ENCODE peak calls at places on chromosomes 13 and 19, in four cellular contexts. D is tibial nerve, A is NCI-H1436, Q is Calu3. B is an unnamed sample.

GRCh38 chr13:45564108-45564507 is 51.4 kb downstream of the ERICH6B start:
- DNase-seq in A (no peak), D (no peak), Q (no peak), B (no peak)

GRCh38 chr19:54473071-54473941 is at the start of gene CDC42EP5:
- DNase-seq in Q (peak), A (no peak), D (peak), B (no peak)

GRCh38 chr19:8126511-8126910 is 22.9 kb downstream of the FBN3 start:
- DNase-seq in Q (no peak), D (no peak), A (no peak), B (no peak)

GRCh38 chr19:16018801-16019551 is 57.3 kb upstream of the TPM4 start:
- DNase-seq in A (no peak), D (no peak), Q (no peak), B (no peak)

GRCh38 chr19:12913011-12913561 is 6.0 kb downstream of the SYCE2 start:
- DNase-seq in Q (no peak), A (peak), D (peak), B (no peak)

GRCh38 chr19:49106648-49107135 is 7.5 kb upstream of the LIN7B start:
- DNase-seq in D (no peak), Q (peak), A (no peak), B (peak)

GRCh38 chr19:30083701-30084156 is 141.7 kb downstream of the URI1 start:
- DNase-seq in D (no peak), A (no peak), Q (no peak), B (no peak)

GRCh38 chr13:97109841-97110492 is 112.2 kb upstream of the MBNL2 start:
- DNase-seq in D (peak), A (peak), Q (peak), B (peak)

GRCh38 chr13:37918116-37919100 is 48.8 kb upstream of the TRPC4 start:
- DNase-seq in A (no peak), D (no peak), Q (peak), B (no peak)

GRCh38 chr19:39517432-39517831 is 2.5 kb downstream of the SELENOV start:
- DNase-seq in D (no peak), Q (no peak), A (no peak), B (no peak)

GRCh38 chr13:26255717-26256277 is 1.9 kb downstream of the CDK8 start:
- DNase-seq in D (no peak), Q (no peak), A (no peak), B (peak)

GRCh38 chr19:43749152-43749551 is 5.6 kb downstream of the SMG9 start:
- DNase-seq in D (no peak), A (no peak), Q (no peak), B (no peak)

GRCh38 chr19:21322528-21322927 is 6.7 kb downstream of the ZNF708 start:
- DNase-seq in Q (no peak), A (no peak), D (peak), B (no peak)

GRCh38 chr13:35814573-35814972 is 316.6 kb downstream of the DCLK1 start:
- DNase-seq in D (no peak), A (peak), Q (no peak), B (no peak)

GRCh38 chr13:78197231-78197630 is 278.6 kb upstream of the EDNRB start:
- DNase-seq in D (no peak), A (no peak), Q (no peak), B (no peak)

GRCh38 chr19:12873891-12874745 is 7.1 kb downstream of the DNASE2 start:
- DNase-seq in D (no peak), Q (no peak), A (no peak), B (no peak)

GRCh38 chr19:19551862-19552192 is 13.8 kb downstream of the CILP2 start:
- DNase-seq in A (no peak), Q (no peak), D (no peak), B (no peak)

GRCh38 chr13:42574011-42574410 is at the start of gene TNFSF11:
- DNase-seq in Q (no peak), A (no peak), D (no peak), B (no peak)

GRCh38 chr19:1267441-1268391 is 1.4 kb upstream of the CIRBP start:
- DNase-seq in A (no peak), Q (no peak), D (no peak), B (no peak)

GRCh38 chr19:6672693-6673290 is 2.8 kb upstream of the TNFSF14 start:
- DNase-seq in A (no peak), D (no peak), Q (no peak), B (no peak)

GRCh38 chr19:42254083-42254849 is 662 bp downstream of the ERF start:
- DNase-seq in A (peak), Q (peak), D (peak), B (peak)

GRCh38 chr13:99327133-99327532 is 19.9 kb upstream of the GPR183 start:
- DNase-seq in D (no peak), A (no peak), Q (no peak), B (no peak)

GRCh38 chr13:36858285-36858684 is 39.3 kb downstream of the RFXAP start:
- DNase-seq in Q (no peak), D (no peak), A (peak), B (peak)

GRCh38 chr13:30240608-30241007 is 66.7 kb downstream of the KATNAL1 start:
- DNase-seq in D (no peak), Q (no peak), A (no peak), B (no peak)

GRCh38 chr13:63208811-63209210 is 1793.2 kb upstream of the PCDH20 start:
- DNase-seq in Q (no peak), D (no peak), A (no peak), B (no peak)